ENCODE peak calls at places on chromosomes 3 and 15, in seven cellular contexts. K is DND-41, D is heart left ventricle, R is right atrium auricular region, E is ovary, S is SK-N-SH, J is fibroblast of lung. W is an unnamed sample. For H3K4me1 and H3K27me3, the result is how much of the 10 kb centered on the place peaks cover.

GRCh38 chr3:169668081-169668956 is 4.8 kb upstream of the MECOM start:
- DNase-seq in K (no peak), D (peak), R (no peak), E (no peak), S (peak), J (peak), W (no peak)

GRCh38 chr3:112097378-112097777 is 11.2 kb downstream of the C3orf52 start:
- DNase-seq in K (no peak), D (no peak), R (no peak), E (no peak), S (no peak), J (peak), W (no peak)

GRCh38 chr15:57218826-57219576 is 157.3 kb upstream of the CGNL1 start:
- DNase-seq in K (no peak), D (no peak), R (no peak), E (no peak), S (peak), J (peak), W (no peak)

GRCh38 chr15:50893976-50894375 is 14.5 kb upstream of the AP4E1 start:
- DNase-seq in K (no peak), D (no peak), R (no peak), E (no peak), S (no peak), J (no peak), W (no peak)

GRCh38 chr3:195054311-195054710 is 216.6 kb downstream of the XXYLT1 start:
- DNase-seq in K (no peak), D (no peak), R (no peak), E (no peak), S (no peak), J (no peak), W (no peak)

GRCh38 chr15:91271565-91272153 is 171.6 kb downstream of the SV2B start:
- DNase-seq in K (peak), D (peak), R (peak), E (peak), S (peak), J (peak), W (peak)

GRCh38 chr3:14761121-14761672 is 57.6 kb upstream of the FGD5 start:
- DNase-seq in K (no peak), D (no peak), R (no peak), E (no peak), S (peak), J (no peak), W (no peak)

GRCh38 chr3:172749201-172749965 is 1.1 kb upstream of the ECT2 start:
- DNase-seq in K (no peak), D (peak), R (peak), E (peak), S (no peak), J (peak), W (no peak)

GRCh38 chr3:141076821-141077571 is 25.8 kb downstream of the SPSB4 start:
- DNase-seq in K (no peak), D (peak), R (peak), E (peak), S (no peak), J (peak), W (no peak)

GRCh38 chr15:80076321-80077318 is 17.1 kb downstream of the ZFAND6 start:
- DNase-seq in K (no peak), D (no peak), R (no peak), E (no peak), S (no peak), J (peak), W (no peak)

GRCh38 chr3:147210676-147211075 is 195.7 kb downstream of the ZIC4 start:
- DNase-seq in K (no peak), D (no peak), R (no peak), E (no peak), S (no peak), J (no peak), W (no peak)

GRCh38 chr3:56835626-56836025 is 33.9 kb upstream of the ARHGEF3 start:
- DNase-seq in K (no peak), D (no peak), R (no peak), E (no peak), S (no peak), J (peak), W (no peak)

GRCh38 chr3:140011086-140011485 is 76.1 kb downstream of the CLSTN2 start:
- DNase-seq in K (no peak), D (no peak), R (no peak), E (no peak), S (no peak), J (no peak), W (no peak)

GRCh38 chr3:76122007-76122406 is 336.7 kb upstream of the ZNF717 start:
- DNase-seq in K (no peak), D (no peak), R (no peak), E (no peak), S (no peak), J (peak), W (no peak)

GRCh38 chr3:89624494-89624893 is 517.1 kb downstream of the EPHA3 start:
- DNase-seq in K (no peak), D (no peak), R (no peak), E (no peak), S (no peak), J (no peak), W (no peak)

GRCh38 chr15:89633585-89633984 is 21.7 kb downstream of the KIF7 start:
- DNase-seq in K (no peak), D (no peak), R (peak), E (no peak), S (no peak), J (no peak), W (no peak)

GRCh38 chr3:30538787-30539186 is 67.6 kb upstream of the TGFBR2 start:
- DNase-seq in K (no peak), D (no peak), R (no peak), E (no peak), S (no peak), J (peak), W (no peak)

GRCh38 chr3:131025500-131025899 is 1.1 kb downstream of the ASTE1 start:
- DNase-seq in K (no peak), D (no peak), R (no peak), E (no peak), S (no peak), J (no peak), W (no peak)

GRCh38 chr3:55567615-55568014 is 80.5 kb upstream of the WNT5A start:
- DNase-seq in K (no peak), D (no peak), R (no peak), E (no peak), S (no peak), J (peak), W (no peak)

GRCh38 chr3:106157411-106157810 is 288.6 kb upstream of the CBLB start:
- DNase-seq in K (no peak), D (no peak), R (no peak), E (no peak), S (no peak), J (no peak), W (no peak)

GRCh38 chr3:122484985-122485384 is 29.8 kb downstream of the KPNA1 start:
- DNase-seq in K (no peak), D (no peak), R (no peak), E (peak), S (no peak), J (peak), W (no peak)

GRCh38 chr3:64732570-64732969 is 44.8 kb upstream of the ADAMTS9 start:
- DNase-seq in K (no peak), D (no peak), R (no peak), E (no peak), S (no peak), J (no peak), W (no peak)

GRCh38 chr3:64728428-64728827 is 40.6 kb upstream of the ADAMTS9 start:
- DNase-seq in K (no peak), D (peak), R (no peak), E (no peak), S (no peak), J (no peak), W (no peak)

GRCh38 chr3:64728994-64729393 is 41.2 kb upstream of the ADAMTS9 start:
- DNase-seq in K (no peak), D (peak), R (no peak), E (no peak), S (no peak), J (no peak), W (no peak)

DNA sequence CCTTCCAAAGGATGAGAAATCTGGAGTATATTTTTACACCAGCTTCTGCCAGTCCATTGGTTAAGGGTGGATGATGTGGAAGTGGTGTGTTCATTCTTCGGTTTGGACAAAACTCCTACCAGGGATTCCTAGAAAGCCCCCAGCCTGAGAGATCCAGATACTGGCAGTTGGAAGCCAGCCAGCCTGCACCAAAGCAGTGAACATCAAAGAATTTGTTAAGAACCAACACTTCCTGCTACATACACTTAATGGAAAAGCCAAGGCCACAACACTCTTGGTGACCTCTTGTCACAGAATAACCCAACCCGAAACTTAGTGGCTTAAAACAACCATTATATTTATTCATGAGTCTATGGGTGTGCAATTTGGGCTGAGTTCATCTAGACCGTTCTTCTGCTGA is 42.9 kb upstream of the ADAMTS9 start:
- DNase-seq in K (no peak), D (no peak), R (no peak), E (peak), S (no peak), J (no peak), W (no peak)
- H3K4me1 ChIP-seq in K (under half), D (under half), R (under half), E (under half), S (under half), J (under half), W (under half)

DNA sequence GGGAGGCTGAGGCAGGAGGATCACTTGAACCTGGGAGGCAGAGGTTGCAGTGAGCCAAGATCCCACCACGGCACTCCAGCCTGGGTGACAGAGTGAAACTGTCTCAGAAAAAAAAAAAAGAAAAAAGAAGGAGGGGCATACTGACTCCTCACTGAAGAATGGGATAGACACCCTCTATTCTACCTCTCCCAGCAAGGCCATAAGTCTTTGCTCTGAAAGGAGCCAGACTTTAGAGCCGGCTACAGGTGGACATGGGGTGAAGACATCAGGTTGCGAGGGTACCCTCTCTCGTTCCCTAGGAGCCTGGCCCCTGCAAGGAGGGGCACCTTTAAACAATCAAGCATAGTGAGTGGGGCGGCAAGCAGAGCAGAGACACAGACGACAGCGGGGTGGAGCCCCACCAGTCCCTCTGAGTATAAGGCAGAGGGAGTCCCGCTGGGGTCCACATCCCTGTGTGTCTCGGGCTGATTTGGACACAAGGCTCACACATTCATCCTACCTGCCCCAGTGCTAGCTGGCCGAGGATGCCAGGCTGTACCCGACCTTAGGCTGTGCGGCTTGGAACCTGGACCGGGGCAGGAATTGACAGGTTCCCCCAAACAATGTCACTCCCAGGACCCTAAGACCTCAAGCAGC is 1.1 kb downstream of the GRAMD2A start:
- DNase-seq in K (no peak), D (no peak), R (no peak), E (no peak), S (no peak), J (no peak), W (no peak)
- H3K27ac ChIP-seq in K (no peak), D (no peak), R (no peak), E (no peak), S (no peak), J (no peak), W (no peak)

DNA sequence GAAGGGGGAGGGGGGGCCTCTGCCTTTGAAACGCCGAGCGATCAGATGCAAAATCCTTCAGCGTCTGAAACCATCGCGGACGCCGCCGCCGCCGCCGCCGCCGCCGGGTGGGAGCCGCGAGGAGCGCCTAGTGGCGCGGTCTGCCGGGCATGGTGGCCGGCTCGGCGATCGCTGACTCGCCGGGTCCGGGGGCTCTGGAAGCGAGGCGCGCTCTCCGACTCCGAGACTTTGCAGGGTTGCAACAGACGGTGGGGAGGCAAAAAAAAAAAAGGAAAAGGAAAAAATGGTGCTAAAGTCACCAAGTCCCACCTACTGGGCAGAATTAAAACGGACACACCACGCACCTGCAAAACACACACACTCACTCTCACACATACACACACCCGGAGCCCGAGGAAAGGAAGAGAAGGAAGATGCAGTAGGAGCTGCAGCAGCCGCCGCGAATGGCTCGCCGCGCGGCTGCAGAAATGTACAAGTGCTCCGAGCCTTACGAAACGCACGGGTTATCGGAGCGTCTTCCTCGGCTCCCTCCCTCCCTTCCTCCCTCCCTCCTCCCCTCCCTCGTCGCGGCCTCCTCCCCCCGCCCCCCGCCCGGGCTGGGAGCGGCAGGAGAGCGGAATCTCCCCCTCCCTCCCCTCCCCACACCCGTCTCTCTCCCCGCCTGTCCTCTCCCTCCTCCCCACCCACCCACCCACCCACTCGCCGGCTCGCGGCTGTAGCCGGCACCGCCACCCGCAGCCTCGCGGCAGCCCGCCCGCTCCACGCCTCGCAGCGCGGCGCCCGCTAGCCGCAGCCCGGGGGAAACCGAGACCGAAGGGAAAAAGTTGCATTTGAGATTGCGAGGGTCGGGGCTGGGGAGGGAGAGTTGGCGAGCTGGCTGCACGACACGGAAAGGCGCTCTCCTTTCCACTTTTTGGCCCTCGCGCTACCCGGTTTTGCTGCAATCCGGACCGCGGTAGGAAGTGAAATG is at the start of gene NTRK3:
- DNase-seq in K (peak), D (no peak), R (no peak), E (no peak), S (peak), J (peak), W (no peak)
- H3K27me3 ChIP-seq in K (under half), D (under half), R (under half), E (under half), S (under half), J (under half), W (under half)

GRCh38 chr3:150411971-150412370 is 3.9 kb downstream of the TSC22D2 start:
- DNase-seq in K (no peak), D (no peak), R (no peak), E (no peak), S (no peak), J (no peak), W (no peak)
- H3K4me1 ChIP-seq in K (half or more), D (under half), R (under half), E (under half), S (under half), J (under half), W (half or more)

GRCh38 chr3:88061749-88062148 is 2.7 kb downstream of the ZNF654 start:
- DNase-seq in K (no peak), D (no peak), R (no peak), E (no peak), S (no peak), J (no peak), W (no peak)
- H3K27ac ChIP-seq in K (no peak), D (peak), R (no peak), E (no peak), S (peak), J (no peak), W (no peak)

DNA sequence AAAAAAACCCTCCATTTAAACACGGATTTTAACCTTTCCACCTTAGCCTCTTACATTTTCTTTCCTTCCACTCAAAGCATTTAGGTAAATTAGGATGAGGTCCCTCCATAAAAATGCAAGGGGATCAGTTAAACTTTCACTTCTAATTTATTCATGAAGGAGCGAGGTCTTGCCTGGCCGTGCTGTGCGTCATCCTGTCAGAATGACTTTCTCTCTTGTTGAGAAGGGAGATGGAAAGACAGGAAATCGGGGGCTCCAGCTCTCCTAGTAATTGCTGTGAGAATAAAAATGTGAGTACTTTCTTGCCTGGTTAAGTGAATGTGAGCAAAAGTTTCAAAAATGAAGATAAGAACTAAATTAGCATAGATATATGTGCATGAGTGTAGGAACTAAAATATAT is 962.3 kb upstream of the NR2F2 start:
- DNase-seq in K (no peak), D (no peak), R (no peak), E (no peak), S (no peak), J (peak), W (no peak)
- H3K27me3 ChIP-seq in K (under half), D (under half), R (under half), E (under half), S (under half), J (under half), W (under half)

GRCh38 chr3:50167069-50167781 is 12.1 kb downstream of the SEMA3F start:
- DNase-seq in K (no peak), D (no peak), R (no peak), E (no peak), S (no peak), J (peak), W (no peak)

GRCh38 chr3:50169232-50169631 is 14.1 kb downstream of the SEMA3F start:
- DNase-seq in K (no peak), D (no peak), R (no peak), E (no peak), S (no peak), J (no peak), W (no peak)

GRCh38 chr3:50168791-50169190 is 13.7 kb downstream of the SEMA3F start:
- DNase-seq in K (no peak), D (no peak), R (no peak), E (no peak), S (no peak), J (no peak), W (no peak)

GRCh38 chr3:50167782-50168317 is 12.7 kb downstream of the SEMA3F start:
- DNase-seq in K (no peak), D (no peak), R (no peak), E (no peak), S (no peak), J (no peak), W (no peak)

DNA sequence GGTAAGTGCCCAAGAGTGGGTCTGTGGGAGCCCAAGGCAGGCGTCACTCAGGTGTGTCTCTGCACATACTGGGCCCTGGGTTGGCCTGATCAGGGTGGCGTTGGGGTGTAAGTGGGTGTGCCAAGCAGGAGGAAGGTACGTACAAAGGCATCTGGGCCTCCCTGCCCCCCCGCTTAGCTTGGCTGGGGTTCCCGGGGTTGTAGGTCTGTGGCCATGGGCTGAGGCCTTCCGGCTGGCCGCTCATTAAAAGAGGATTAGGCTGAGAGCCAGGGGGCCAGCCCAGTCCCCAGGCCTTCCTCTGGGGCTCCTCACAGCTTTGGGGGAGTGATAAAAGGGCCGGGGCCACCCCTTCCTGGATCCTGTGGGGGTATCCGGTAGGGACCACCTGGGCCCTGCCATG is 13.3 kb downstream of the SEMA3F start:
- DNase-seq in K (no peak), D (peak), R (no peak), E (no peak), S (no peak), J (no peak), W (no peak)
- H3K4me1 ChIP-seq in K (under half), D (half or more), R (under half), E (under half), S (under half), J (under half), W (under half)

DNA sequence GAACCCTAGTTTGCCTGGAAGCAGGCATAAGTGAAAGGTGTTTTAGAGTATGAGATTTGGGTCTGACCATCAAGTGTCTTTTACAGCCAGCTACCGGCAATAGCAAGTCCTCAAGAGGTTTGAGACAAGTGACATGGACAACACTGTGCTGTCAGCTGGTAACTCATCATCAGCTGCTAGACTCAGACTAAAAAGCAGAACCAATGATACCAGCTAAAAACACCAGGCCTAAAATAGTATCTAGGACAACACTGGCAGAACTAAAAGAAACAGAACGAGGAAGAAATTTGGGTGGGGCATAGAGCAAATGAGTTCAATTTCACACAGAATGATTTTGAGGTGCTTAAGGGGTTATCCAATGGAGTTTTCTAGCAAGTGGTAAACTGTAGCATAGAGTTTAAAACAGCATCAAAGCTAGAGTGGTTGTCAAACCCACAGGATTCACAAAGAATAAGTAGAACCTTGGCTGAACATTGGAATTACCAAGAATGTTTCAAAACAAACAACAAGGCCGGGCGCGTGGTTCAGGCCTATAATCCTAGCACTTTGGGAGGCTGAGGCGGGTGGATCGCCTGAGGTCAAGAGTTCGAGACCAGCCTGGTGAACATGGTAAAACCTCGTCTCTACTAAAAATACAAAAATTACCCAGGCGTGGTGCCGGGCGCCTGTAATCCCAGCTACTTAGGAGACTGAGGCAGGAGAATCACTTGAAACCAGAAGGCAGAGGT is 3.9 kb downstream of the CIAO2A start:
- DNase-seq in K (no peak), D (no peak), R (no peak), E (no peak), S (no peak), J (no peak), W (no peak)
- H3K27ac ChIP-seq in K (no peak), D (peak), R (peak), E (no peak), S (no peak), J (no peak), W (no peak)

W was measured in CD8-positive, alpha-beta memory T cell.